ENCODE peak calls at places on chromosome 14, in eight cellular contexts. One of them, this sample, is unnamed.

GRCh38 chr14:98101323-98101722 is 1170.7 kb downstream of the BCL11B start:
- DNase-seq in uterus: no peak
- DNase-seq in PC-3: no peak
- DNase-seq in transverse colon: no peak
- DNase-seq in lower lobe of right lung: no peak
- DNase-seq in body of pancreas: no peak
- DNase-seq in stomach: no peak
- DNase-seq in adipocyte: no peak
- DNase-seq in this sample: no peak

GRCh38 chr14:90699016-90699415 is 117.2 kb downstream of the TTC7B start:
- DNase-seq in transverse colon: no peak
- DNase-seq in stomach: no peak
- DNase-seq in lower lobe of right lung: no peak
- DNase-seq in adipocyte: no peak
- DNase-seq in PC-3: no peak
- DNase-seq in body of pancreas: no peak
- DNase-seq in uterus: no peak
- DNase-seq in this sample: no peak

GRCh38 chr14:61934385-61934784 is 172.2 kb downstream of the SNAPC1 start:
- DNase-seq in adipocyte: peak; percentile 86
- DNase-seq in uterus: no peak
- DNase-seq in PC-3: peak; percentile 98
- DNase-seq in body of pancreas: no peak
- DNase-seq in lower lobe of right lung: no peak
- DNase-seq in transverse colon: no peak
- DNase-seq in stomach: no peak
- DNase-seq in this sample: no peak

GRCh38 chr14:106874365-106874764 is 1348.0 kb downstream of the TMEM121 start:
- DNase-seq in adipocyte: no peak
- DNase-seq in uterus: no peak
- DNase-seq in body of pancreas: no peak
- DNase-seq in lower lobe of right lung: no peak
- DNase-seq in transverse colon: no peak
- DNase-seq in stomach: no peak
- DNase-seq in PC-3: no peak
- DNase-seq in this sample: no peak

GRCh38 chr14:44369401-44370123 is 137.5 kb downstream of the FSCB start:
- DNase-seq in transverse colon: no peak
- DNase-seq in body of pancreas: no peak
- DNase-seq in adipocyte: no peak
- DNase-seq in lower lobe of right lung: no peak
- DNase-seq in stomach: no peak
- DNase-seq in PC-3: peak; percentile 60
- DNase-seq in uterus: no peak
- DNase-seq in this sample: no peak

GRCh38 chr14:104181761-104182530 is 43.6 kb downstream of the KIF26A start:
- DNase-seq in transverse colon: no peak
- DNase-seq in PC-3: peak; percentile 33
- DNase-seq in stomach: no peak
- DNase-seq in lower lobe of right lung: no peak
- DNase-seq in uterus: no peak
- DNase-seq in body of pancreas: no peak
- DNase-seq in adipocyte: no peak
- DNase-seq in this sample: peak; percentile 36

GRCh38 chr14:81565441-81566290 is 32.0 kb upstream of the SEL1L start:
- DNase-seq in adipocyte: peak; percentile 54
- DNase-seq in transverse colon: no peak
- DNase-seq in stomach: no peak
- DNase-seq in uterus: no peak
- DNase-seq in lower lobe of right lung: no peak
- DNase-seq in body of pancreas: peak; percentile 72
- DNase-seq in PC-3: peak; percentile 57
- DNase-seq in this sample: peak; percentile 32

GRCh38 chr14:103748539-103748867 is 32.9 kb downstream of the ZFYVE21 start:
- DNase-seq in PC-3: no peak
- DNase-seq in uterus: no peak
- DNase-seq in transverse colon: no peak
- DNase-seq in lower lobe of right lung: no peak
- DNase-seq in stomach: peak; percentile 26
- DNase-seq in body of pancreas: no peak
- DNase-seq in adipocyte: no peak
- DNase-seq in this sample: no peak

GRCh38 chr14:102434647-102435175 is 72.0 kb downstream of the TECPR2 start:
- DNase-seq in PC-3: no peak
- DNase-seq in lower lobe of right lung: no peak
- DNase-seq in body of pancreas: no peak
- DNase-seq in transverse colon: no peak
- DNase-seq in stomach: no peak
- DNase-seq in adipocyte: no peak
- DNase-seq in uterus: no peak
- DNase-seq in this sample: no peak

GRCh38 chr14:76772300-76773187 is 11.3 kb downstream of the VASH1 start:
- DNase-seq in PC-3: no peak
- DNase-seq in stomach: no peak
- DNase-seq in body of pancreas: no peak
- DNase-seq in transverse colon: peak; percentile 26
- DNase-seq in adipocyte: peak; percentile 59
- DNase-seq in uterus: peak; percentile 79
- DNase-seq in lower lobe of right lung: peak; percentile 83
- DNase-seq in this sample: no peak

GRCh38 chr14:56126514-56126913 is 8.3 kb downstream of the PELI2 start:
- DNase-seq in adipocyte: no peak
- DNase-seq in lower lobe of right lung: no peak
- DNase-seq in PC-3: no peak
- DNase-seq in stomach: no peak
- DNase-seq in transverse colon: no peak
- DNase-seq in uterus: no peak
- DNase-seq in body of pancreas: peak; percentile 33
- DNase-seq in this sample: no peak

GRCh38 chr14:89378119-89378518 is 38.9 kb downstream of the FOXN3 start:
- DNase-seq in body of pancreas: no peak
- DNase-seq in stomach: no peak
- DNase-seq in transverse colon: no peak
- DNase-seq in adipocyte: peak; percentile 21
- DNase-seq in PC-3: no peak
- DNase-seq in uterus: no peak
- DNase-seq in lower lobe of right lung: no peak
- DNase-seq in this sample: peak; percentile 76

GRCh38 chr14:103696027-103696402 is 19.2 kb downstream of the XRCC3 start:
- DNase-seq in body of pancreas: no peak
- DNase-seq in adipocyte: no peak
- DNase-seq in PC-3: no peak
- DNase-seq in transverse colon: no peak
- DNase-seq in lower lobe of right lung: peak; percentile 26
- DNase-seq in uterus: no peak
- DNase-seq in stomach: no peak
- DNase-seq in this sample: no peak

GRCh38 chr14:92040431-92041040 is 677 bp upstream of the TRIP11 start:
- DNase-seq in PC-3: peak; percentile 28
- DNase-seq in transverse colon: peak; percentile 37
- DNase-seq in body of pancreas: peak; percentile 65
- DNase-seq in adipocyte: peak; percentile 50
- DNase-seq in stomach: peak; percentile 37
- DNase-seq in uterus: no peak
- DNase-seq in lower lobe of right lung: no peak
- DNase-seq in this sample: peak; percentile 67

GRCh38 chr14:103727313-103728000 is 11.8 kb downstream of the ZFYVE21 start:
- DNase-seq in transverse colon: peak; percentile 63
- DNase-seq in stomach: peak; percentile 73
- DNase-seq in lower lobe of right lung: peak; percentile 74
- DNase-seq in uterus: no peak
- DNase-seq in PC-3: no peak
- DNase-seq in body of pancreas: peak; percentile 61
- DNase-seq in adipocyte: no peak
- DNase-seq in this sample: no peak

GRCh38 chr14:89013098-89013504 is 188.7 kb downstream of the TTC8 start:
- DNase-seq in uterus: no peak
- DNase-seq in adipocyte: peak; percentile 30
- DNase-seq in transverse colon: peak; percentile 79
- DNase-seq in PC-3: peak; percentile 59
- DNase-seq in lower lobe of right lung: no peak
- DNase-seq in stomach: peak; percentile 44
- DNase-seq in body of pancreas: peak; percentile 86
- DNase-seq in this sample: no peak

GRCh38 chr14:77601846-77602609 is 14.4 kb downstream of the SPTLC2 start:
- DNase-seq in uterus: no peak
- DNase-seq in transverse colon: no peak
- DNase-seq in lower lobe of right lung: no peak
- DNase-seq in adipocyte: no peak
- DNase-seq in stomach: no peak
- DNase-seq in PC-3: peak; percentile 38
- DNase-seq in body of pancreas: no peak
- DNase-seq in this sample: no peak

GRCh38 chr14:100900837-100901390 is 2.6 kb downstream of the RTL1 start:
- DNase-seq in PC-3: peak; percentile 48
- DNase-seq in lower lobe of right lung: peak; percentile 39
- DNase-seq in stomach: no peak
- DNase-seq in adipocyte: no peak
- DNase-seq in uterus: no peak
- DNase-seq in transverse colon: peak; percentile 50
- DNase-seq in body of pancreas: peak; percentile 67
- DNase-seq in this sample: no peak

GRCh38 chr14:69587389-69587788 is 12.7 kb upstream of the CCDC177 start:
- DNase-seq in body of pancreas: no peak
- DNase-seq in adipocyte: no peak
- DNase-seq in PC-3: no peak
- DNase-seq in lower lobe of right lung: no peak
- DNase-seq in transverse colon: peak; percentile 68
- DNase-seq in stomach: peak; percentile 54
- DNase-seq in uterus: no peak
- DNase-seq in this sample: no peak

GRCh38 chr14:69595336-69595735 is 16.1 kb upstream of the SUSD6 start:
- DNase-seq in transverse colon: no peak
- DNase-seq in body of pancreas: no peak
- DNase-seq in stomach: no peak
- DNase-seq in adipocyte: no peak
- DNase-seq in PC-3: no peak
- DNase-seq in lower lobe of right lung: no peak
- DNase-seq in uterus: no peak
- DNase-seq in this sample: no peak

GRCh38 chr14:69592923-69593677 is 18.3 kb upstream of the SUSD6 start:
- DNase-seq in PC-3: no peak
- DNase-seq in stomach: no peak
- DNase-seq in uterus: peak; percentile 69
- DNase-seq in body of pancreas: no peak
- DNase-seq in adipocyte: peak; percentile 93
- DNase-seq in lower lobe of right lung: no peak
- DNase-seq in transverse colon: no peak
- DNase-seq in this sample: no peak
- H3K4me3 ChIP-seq in PC-3: no peak overlapping the region
- H3K4me3 ChIP-seq in stomach: peak overlapping the region; percentile 10
- H3K4me3 ChIP-seq in uterus: peak overlapping the region; percentile 5
- H3K4me3 ChIP-seq in body of pancreas: no peak overlapping the region
- H3K4me3 ChIP-seq in adipocyte: peak overlapping the region; percentile 53
- H3K4me3 ChIP-seq in lower lobe of right lung: no peak overlapping the region
- H3K4me3 ChIP-seq in transverse colon: peak overlapping the region; percentile 21
- H3K4me3 ChIP-seq in this sample: no peak overlapping the region

DNA sequence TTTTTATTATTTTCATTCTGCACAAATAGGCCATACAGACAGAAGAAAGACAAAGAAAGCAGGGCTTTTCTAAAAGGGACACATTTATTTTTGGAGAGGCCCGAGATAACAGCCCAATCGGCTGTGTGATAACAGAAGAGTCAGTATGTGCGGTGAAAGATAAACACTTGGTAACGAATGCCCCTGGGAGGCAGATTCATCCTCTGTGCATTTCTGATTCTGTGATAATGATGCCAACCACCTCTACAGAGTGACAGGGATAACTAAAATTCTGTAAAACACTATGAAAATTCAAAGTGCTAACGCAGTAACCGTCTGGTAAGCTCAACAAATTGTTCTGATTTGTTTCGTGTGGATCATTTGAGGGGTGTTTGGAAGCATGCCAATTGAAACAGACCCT is 76.4 kb downstream of the ESR2 start:
- DNase-seq in transverse colon: no peak
- DNase-seq in adipocyte: no peak
- DNase-seq in uterus: no peak
- DNase-seq in lower lobe of right lung: no peak
- DNase-seq in stomach: no peak
- DNase-seq in body of pancreas: no peak
- DNase-seq in PC-3: no peak
- DNase-seq in this sample: no peak
- H3K36me3 ChIP-seq in transverse colon: no peaks in the 10 kb centered on the region
- H3K36me3 ChIP-seq in adipocyte: peaks cover 76% of the 10 kb centered on the region
- H3K36me3 ChIP-seq in uterus: no peaks in the 10 kb centered on the region
- H3K36me3 ChIP-seq in lower lobe of right lung: peaks cover 97% of the 10 kb centered on the region
- H3K36me3 ChIP-seq in stomach: peaks cover 60% of the 10 kb centered on the region
- H3K36me3 ChIP-seq in body of pancreas: peaks cover 1% of the 10 kb centered on the region
- H3K36me3 ChIP-seq in PC-3: no peaks in the 10 kb centered on the region
- H3K36me3 ChIP-seq in this sample: peaks cover 32% of the 10 kb centered on the region

DNA sequence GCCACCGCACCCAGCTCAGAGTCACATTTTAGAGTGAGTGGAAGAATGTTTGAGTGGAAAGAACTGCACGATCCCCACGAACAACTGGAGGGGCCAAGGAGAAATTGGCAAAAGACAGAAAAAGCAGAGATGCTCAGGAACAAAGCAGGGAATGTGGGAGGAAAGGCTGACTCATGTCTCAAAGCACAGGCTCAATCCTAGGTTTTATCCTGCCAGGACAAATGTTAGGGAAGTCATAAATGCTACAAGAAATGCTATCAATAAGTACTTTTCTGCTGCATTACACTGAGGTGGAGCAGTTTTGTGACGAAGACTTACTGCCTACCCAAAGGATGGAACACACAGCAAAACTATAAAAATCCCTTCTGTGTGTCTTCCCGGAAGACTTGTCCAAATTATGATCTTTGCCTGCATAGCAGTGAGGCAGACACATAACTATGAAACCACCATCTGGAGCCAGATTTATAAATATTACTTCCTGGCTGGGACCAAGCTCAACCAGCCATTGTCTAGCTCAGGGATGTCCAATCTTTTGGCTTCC is 26.7 kb downstream of the NIN start:
- DNase-seq in adipocyte: peak; percentile 47
- DNase-seq in uterus: peak; percentile 37
- DNase-seq in transverse colon: no peak
- DNase-seq in PC-3: no peak
- DNase-seq in lower lobe of right lung: no peak
- DNase-seq in stomach: no peak
- DNase-seq in body of pancreas: no peak
- DNase-seq in this sample: peak; percentile 64
- H3K4me3 ChIP-seq in adipocyte: peak overlapping the region; percentile 59
- H3K4me3 ChIP-seq in uterus: no peak overlapping the region
- H3K4me3 ChIP-seq in transverse colon: no peak overlapping the region
- H3K4me3 ChIP-seq in PC-3: no peak overlapping the region
- H3K4me3 ChIP-seq in lower lobe of right lung: no peak overlapping the region
- H3K4me3 ChIP-seq in stomach: no peak overlapping the region
- H3K4me3 ChIP-seq in body of pancreas: no peak overlapping the region
- H3K4me3 ChIP-seq in this sample: no peak overlapping the region

DNA sequence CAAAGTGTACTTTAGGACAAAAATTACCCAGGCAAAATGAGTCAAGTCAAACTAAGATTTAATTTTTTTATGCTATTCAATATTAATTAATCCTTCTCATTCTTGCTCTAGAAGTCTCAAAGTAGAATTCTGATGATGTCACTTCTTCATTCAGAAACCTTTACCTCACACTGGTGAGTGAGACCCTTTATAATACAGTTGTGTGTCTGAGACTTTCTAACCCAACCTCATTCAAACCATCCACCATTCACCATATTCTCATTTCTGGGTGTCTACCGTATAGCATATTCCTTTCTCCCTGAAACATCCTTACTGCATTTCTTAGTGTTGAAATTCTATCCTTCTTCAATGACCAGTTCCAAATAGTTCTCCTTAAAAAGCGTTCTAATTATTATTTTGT is 40.8 kb upstream of the CFL2 start:
- DNase-seq in transverse colon: no peak
- DNase-seq in uterus: no peak
- DNase-seq in stomach: no peak
- DNase-seq in body of pancreas: no peak
- DNase-seq in adipocyte: no peak
- DNase-seq in lower lobe of right lung: no peak
- DNase-seq in PC-3: no peak
- DNase-seq in this sample: no peak
- H3K36me3 ChIP-seq in transverse colon: no peaks in the 10 kb centered on the region
- H3K36me3 ChIP-seq in uterus: no peaks in the 10 kb centered on the region
- H3K36me3 ChIP-seq in stomach: peaks cover 22% of the 10 kb centered on the region
- H3K36me3 ChIP-seq in body of pancreas: no peaks in the 10 kb centered on the region
- H3K36me3 ChIP-seq in adipocyte: peaks cover 49% of the 10 kb centered on the region
- H3K36me3 ChIP-seq in lower lobe of right lung: peaks cover 76% of the 10 kb centered on the region
- H3K36me3 ChIP-seq in PC-3: peaks cover 17% of the 10 kb centered on the region
- H3K36me3 ChIP-seq in this sample: peaks cover 9% of the 10 kb centered on the region